ENCODE peak calls at places on chromosomes 4 and X, in six cellular contexts. R is HepG2, Q is K562, Z is H1, A is HCT116, Y is GM12878. W is an unnamed sample. For H3K27me3, the result is how much of the 10 kb centered on the place peaks cover.

GRCh38 chrX:112513154-112513553 is 166.6 kb downstream of the LHFPL1 start:
- DNase-seq in Z (no peak), R (no peak), A (no peak), Q (no peak), Y (no peak), W (peak)

GRCh38 chr4:95524184-95524583 is 24.6 kb downstream of the UNC5C start:
- DNase-seq in A (no peak), R (no peak), Q (no peak), Y (no peak), Z (no peak), W (no peak)

GRCh38 chr4:73692284-73692683 is 48.1 kb upstream of the CXCL8 start:
- DNase-seq in Z (no peak), Q (no peak), Y (no peak), A (no peak), R (no peak), W (no peak)

GRCh38 chr4:83387922-83388676 is 53.5 kb upstream of the HPSE start:
- DNase-seq in A (no peak), Q (peak), Y (no peak), Z (no peak), R (no peak), W (no peak)

GRCh38 chr4:385934-386707 is 48.5 kb downstream of the ZNF141 start:
- DNase-seq in Y (no peak), R (no peak), Z (no peak), A (no peak), Q (no peak), W (peak)

GRCh38 chr4:3062466-3062865 is 11.9 kb downstream of the HTT-AS start:
- DNase-seq in Z (no peak), Q (peak), Y (no peak), A (no peak), R (no peak), W (no peak)

GRCh38 chr4:608236-608635 is 17.1 kb upstream of the PDE6B start:
- DNase-seq in Y (no peak), Q (no peak), Z (no peak), A (no peak), R (no peak), W (no peak)

GRCh38 chrX:16733013-16733412 is 13.6 kb downstream of the SYAP1 start:
- DNase-seq in Z (no peak), Y (no peak), R (no peak), Q (no peak), A (no peak), W (no peak)

GRCh38 chr4:185457136-185457535 is 14.4 kb downstream of the CCDC110 start:
- DNase-seq in Z (no peak), Q (no peak), A (no peak), R (no peak), Y (no peak), W (no peak)

GRCh38 chr4:47068986-47069385 is 37.6 kb downstream of the GABRB1 start:
- DNase-seq in A (no peak), Q (no peak), Y (no peak), Z (no peak), R (no peak), W (no peak)

GRCh38 chrX:154370882-154371770 is 3.3 kb downstream of the FLNA start:
- DNase-seq in Q (peak), R (peak), Z (peak), A (peak), Y (peak), W (peak)

GRCh38 chr4:125319311-125319710 is 4.6 kb downstream of the FAT4 start:
- DNase-seq in R (no peak), Y (no peak), A (no peak), Q (no peak), Z (no peak), W (no peak)

GRCh38 chr4:10647811-10648210 is 36.8 kb downstream of the CLNK start:
- DNase-seq in A (no peak), Z (no peak), R (no peak), Q (no peak), Y (no peak), W (no peak)

GRCh38 chrX:78375894-78376293 is 48.5 kb upstream of the CYSLTR1 start:
- DNase-seq in Q (no peak), R (no peak), Z (no peak), Y (no peak), A (no peak), W (no peak)

GRCh38 chrX:100584636-100585035 is at the start of gene TNMD:
- DNase-seq in R (no peak), Z (no peak), A (no peak), Q (no peak), Y (no peak), W (no peak)

GRCh38 chrX:14027031-14027430 is 2.7 kb downstream of the GEMIN8 start:
- DNase-seq in Q (no peak), R (no peak), Z (no peak), Y (no peak), A (no peak), W (no peak)

GRCh38 chr4:185587444-185588161 is 52.3 kb upstream of the PDLIM3 start:
- DNase-seq in Y (peak), Z (no peak), R (no peak), A (no peak), Q (no peak), W (no peak)

GRCh38 chr4:107247738-107248137 is 211.6 kb upstream of the DKK2 start:
- DNase-seq in A (no peak), R (no peak), Y (no peak), Z (no peak), Q (no peak), W (no peak)

GRCh38 chr4:131540256-131540655 is 1608.8 kb upstream of the PCDH10 start:
- DNase-seq in Z (no peak), A (no peak), R (no peak), Q (no peak), Y (no peak), W (no peak)

GRCh38 chrX:65034641-65035450 is 58.6 kb upstream of the ZC4H2 start:
- DNase-seq in Z (peak), A (peak), Y (no peak), R (peak), Q (peak), W (peak)

GRCh38 chrX:149903889-149904748 is 23.1 kb downstream of the MAGEA8 start:
- DNase-seq in Y (peak), A (no peak), Q (peak), R (peak), Z (no peak), W (no peak)

GRCh38 chr4:92163348-92163747 is 140.4 kb upstream of the GRID2 start:
- DNase-seq in Z (no peak), R (no peak), A (peak), Q (no peak), Y (no peak), W (no peak)

GRCh38 chrX:39065051-39065871 is 264.0 kb downstream of the MID1IP1 start:
- DNase-seq in R (no peak), Y (no peak), Q (no peak), Z (peak), A (no peak), W (peak)

GRCh38 chrX:23752740-23753435 is 9.8 kb upstream of the ACOT9 start:
- DNase-seq in A (no peak), Y (no peak), R (no peak), Q (no peak), Z (no peak), W (no peak)

GRCh38 chr4:64095398-64095797 is 313.9 kb downstream of the TECRL start:
- DNase-seq in Q (no peak), R (no peak), A (no peak), Z (no peak), Y (no peak), W (no peak)

GRCh38 chr4:108130955-108131354 is 37.8 kb downstream of the LEF1 start:
- DNase-seq in Q (no peak), R (no peak), Y (no peak), Z (no peak), A (no peak), W (no peak)

GRCh38 chr4:109185951-109186350 is 116.5 kb downstream of the COL25A1 start:
- DNase-seq in Z (no peak), Y (no peak), Q (no peak), R (no peak), A (no peak), W (no peak)

DNA sequence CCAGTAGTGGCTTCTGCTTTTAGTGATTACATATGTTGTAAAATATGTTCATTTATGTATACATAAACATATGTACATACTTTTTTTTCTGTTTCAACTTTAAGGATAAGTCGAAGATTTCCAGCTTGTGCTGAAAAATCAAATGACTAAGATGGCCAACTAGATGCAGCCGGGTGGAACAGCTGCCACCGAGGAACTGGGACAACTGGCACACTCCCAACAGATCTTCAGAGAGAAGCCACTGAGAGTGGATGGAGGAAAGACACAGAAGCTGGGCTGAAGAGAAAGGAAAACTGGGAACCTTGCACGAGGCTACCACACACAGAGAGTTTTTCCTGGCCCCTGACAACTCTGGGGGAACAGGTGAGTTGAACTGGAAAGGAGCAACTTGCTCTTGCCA is 207.5 kb downstream of the FAM47B start:
- DNase-seq in Y (no peak), Q (no peak), Z (no peak), A (no peak), R (no peak), W (no peak)
- H3K27me3 ChIP-seq in Y (under half), Q (under half), Z (under half), A (under half), R (under half), W (under half)

GRCh38 chr4:114180481-114180880 is 201.0 kb upstream of the ARSJ start:
- DNase-seq in A (peak), Y (no peak), Q (no peak), Z (peak), R (peak), W (peak)

GRCh38 chr4:114187592-114187991 is 208.1 kb upstream of the ARSJ start:
- DNase-seq in R (no peak), Y (no peak), Q (no peak), A (no peak), Z (no peak), W (no peak)

GRCh38 chr4:114184901-114185300 is 205.5 kb upstream of the ARSJ start:
- DNase-seq in Z (no peak), R (no peak), Y (no peak), A (no peak), Q (no peak), W (no peak)
- H3K9ac ChIP-seq in Z (no peak), R (no peak), Y (no peak), A (no peak), Q (no peak), W (no peak)

DNA sequence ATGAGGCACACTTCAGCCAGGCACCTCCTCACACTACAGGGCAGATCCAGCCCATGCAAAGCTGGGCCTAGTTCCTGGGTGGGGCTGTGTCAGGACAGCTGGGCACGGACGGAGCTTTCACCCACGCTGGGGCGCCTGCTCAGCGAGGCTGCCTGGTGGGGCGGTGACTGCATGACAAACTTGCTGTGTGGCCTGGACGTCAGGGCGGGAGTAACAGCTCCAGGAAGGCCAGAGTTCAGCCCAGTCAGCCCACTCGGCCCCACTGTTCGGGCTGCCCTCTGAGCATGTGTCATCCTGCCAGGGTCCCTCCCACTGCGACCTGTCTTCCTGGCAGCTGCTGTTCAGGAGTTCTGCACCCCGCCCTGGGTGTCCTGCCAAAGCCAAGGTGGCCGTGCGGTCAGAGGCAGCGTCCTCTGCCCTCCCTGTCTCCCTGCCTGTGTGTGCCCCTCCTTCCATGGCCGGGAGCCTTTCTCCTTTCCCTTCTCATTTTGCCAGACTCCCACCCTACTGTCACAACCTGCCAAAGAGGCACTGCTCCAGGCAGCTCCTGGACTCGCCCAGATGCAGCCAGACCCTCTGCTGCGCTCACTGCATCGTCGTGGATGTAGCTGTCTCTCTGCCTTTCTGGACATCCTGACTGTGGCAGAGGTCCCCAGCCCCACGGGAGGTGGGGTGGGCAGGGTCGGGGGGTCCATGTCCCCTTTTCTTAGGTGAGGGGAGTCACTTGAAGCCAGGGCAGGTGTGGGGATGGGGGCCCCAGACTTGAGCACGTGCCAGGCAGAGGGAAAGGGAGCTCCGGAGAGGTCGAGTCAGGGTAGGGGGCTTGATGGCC is 33.0 kb upstream of the KIAA0232 start:
- DNase-seq in Q (peak), Z (no peak), Y (no peak), R (peak), A (peak), W (no peak)
- TF ChIP-seq ZNF274 in Q (no peak), Z (no peak), Y (no peak), R (no peak), A (no peak), W (no peak)

GRCh38 chr4:81211956-81212355 is 3.1 kb downstream of the PRKG2 start:
- DNase-seq in Q (no peak), Y (no peak), R (no peak), Z (no peak), A (no peak), W (no peak)

GRCh38 chr4:81214518-81215218 is 354 bp downstream of the PRKG2 start:
- DNase-seq in Y (no peak), Z (no peak), Q (no peak), A (no peak), R (no peak), W (no peak)

GRCh38 chr4:81214144-81214517 is 891 bp downstream of the PRKG2 start:
- DNase-seq in R (no peak), Y (no peak), A (no peak), Q (no peak), Z (no peak), W (no peak)

GRCh38 chr4:81215219-81215892 is at the start of gene PRKG2:
- DNase-seq in Q (no peak), Z (no peak), Y (no peak), R (no peak), A (no peak), W (no peak)

GRCh38 chr4:81213671-81214070 is 1.4 kb downstream of the PRKG2 start:
- DNase-seq in Y (no peak), Z (no peak), R (no peak), A (no peak), Q (no peak), W (no peak)
- H3K27me3 ChIP-seq in Y (under half), Z (under half), R (under half), A (under half), Q (under half), W (half or more)

GRCh38 chr4:98739718-98740117 is 81.3 kb upstream of the TSPAN5 start:
- DNase-seq in A (no peak), Z (no peak), R (no peak), Q (no peak), Y (no peak), W (no peak)
- H3K9ac ChIP-seq in A (no peak), Z (no peak), R (no peak), Q (no peak), Y (no peak), W (no peak)

DNA sequence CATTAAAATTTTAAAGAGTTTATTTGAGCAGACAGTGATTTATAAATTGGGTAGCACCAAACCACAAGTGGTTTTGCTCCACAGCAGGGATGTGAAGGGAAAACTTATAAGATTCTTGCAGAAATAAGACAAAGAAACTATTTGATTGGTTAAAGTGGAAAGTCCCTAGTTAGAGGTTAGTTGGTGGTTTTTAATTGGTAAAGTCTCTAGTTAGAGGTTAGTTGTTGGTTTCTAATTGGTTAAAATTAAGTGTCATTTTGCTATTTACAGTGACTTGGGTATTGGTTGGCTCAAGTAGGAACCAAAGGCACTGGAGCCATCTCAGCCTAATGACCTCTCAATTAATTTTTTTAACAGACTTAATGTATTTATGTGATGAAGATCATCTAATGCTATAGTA is 23.0 kb downstream of the ATG4A start:
- DNase-seq in Y (peak), Q (no peak), A (no peak), R (no peak), Z (no peak), W (no peak)
- TF ChIP-seq ZNF274 in Y (no peak), Q (no peak), A (no peak), R (no peak), Z (no peak), W (no peak)

GRCh38 chr4:80199947-80200346 is 2.6 kb downstream of the PRDM8 start:
- DNase-seq in Y (no peak), Z (no peak), A (no peak), Q (no peak), R (no peak), W (no peak)

GRCh38 chr4:80204433-80204832 is 7.1 kb downstream of the PRDM8 start:
- DNase-seq in R (no peak), Z (no peak), Y (no peak), A (no peak), Q (no peak), W (no peak)

GRCh38 chr4:80202190-80202711 is 4.9 kb downstream of the PRDM8 start:
- DNase-seq in A (no peak), Z (no peak), R (no peak), Q (no peak), Y (no peak), W (no peak)

GRCh38 chr4:80201326-80202151 is 4.2 kb downstream of the PRDM8 start:
- DNase-seq in A (no peak), Q (no peak), Y (no peak), R (no peak), Z (no peak), W (no peak)

DNA sequence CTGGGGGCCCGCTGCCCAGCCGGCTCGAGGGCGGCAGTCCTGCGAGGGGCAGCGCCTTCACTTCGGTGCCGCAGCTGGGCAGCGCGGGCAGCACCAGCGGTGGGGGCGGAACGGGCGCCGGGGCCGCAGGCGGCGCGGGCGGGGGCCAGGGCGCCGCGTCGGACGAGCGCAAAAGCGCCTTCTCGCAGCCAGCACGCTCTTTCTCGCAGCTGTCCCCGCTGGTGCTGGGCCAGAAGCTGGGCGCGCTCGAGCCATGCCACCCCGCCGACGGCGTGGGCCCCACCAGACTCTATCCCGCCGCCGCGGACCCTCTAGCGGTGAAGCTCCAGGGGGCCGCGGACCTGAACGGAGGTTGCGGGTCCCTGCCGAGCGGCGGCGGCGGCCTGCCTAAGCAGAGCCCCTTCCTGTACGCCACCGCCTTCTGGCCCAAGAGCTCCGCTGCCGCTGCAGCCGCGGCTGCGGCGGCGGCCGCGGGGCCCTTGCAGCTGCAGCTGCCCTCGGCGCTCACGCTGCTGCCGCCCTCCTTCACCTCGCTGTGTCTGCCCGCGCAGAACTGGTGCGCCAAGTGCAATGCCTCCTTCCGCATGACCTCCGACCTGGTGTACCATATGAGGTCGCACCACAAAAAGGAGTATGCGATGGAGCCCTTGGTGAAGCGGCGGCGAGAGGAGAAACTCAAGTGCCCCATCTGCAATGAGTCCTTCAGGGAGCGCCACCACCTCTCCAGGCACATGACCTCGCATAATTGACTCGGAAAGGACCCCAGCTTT is 5.7 kb downstream of the PRDM8 start:
- DNase-seq in Q (no peak), Z (no peak), R (no peak), Y (no peak), A (no peak), W (no peak)
- H3K27me3 ChIP-seq in Q (under half), Z (half or more), R (under half), Y (under half), A (under half), W (half or more)

GRCh38 chr4:6680372-6681034 is 13.2 kb upstream of the S100P start:
- DNase-seq in Q (peak), Y (no peak), Z (no peak), R (no peak), A (no peak), W (no peak)

GRCh38 chr4:6674500-6675149 is 19.1 kb upstream of the S100P start:
- DNase-seq in Y (peak), A (peak), Z (no peak), R (peak), Q (peak), W (no peak)

GRCh38 chr4:6673660-6674499 is 19.8 kb upstream of the S100P start:
- DNase-seq in Z (peak), Y (peak), R (peak), A (peak), Q (peak), W (peak)

GRCh38 chr4:6681191-6681590 is 12.5 kb upstream of the S100P start:
- DNase-seq in Q (peak), R (no peak), A (no peak), Y (no peak), Z (no peak), W (no peak)

DNA sequence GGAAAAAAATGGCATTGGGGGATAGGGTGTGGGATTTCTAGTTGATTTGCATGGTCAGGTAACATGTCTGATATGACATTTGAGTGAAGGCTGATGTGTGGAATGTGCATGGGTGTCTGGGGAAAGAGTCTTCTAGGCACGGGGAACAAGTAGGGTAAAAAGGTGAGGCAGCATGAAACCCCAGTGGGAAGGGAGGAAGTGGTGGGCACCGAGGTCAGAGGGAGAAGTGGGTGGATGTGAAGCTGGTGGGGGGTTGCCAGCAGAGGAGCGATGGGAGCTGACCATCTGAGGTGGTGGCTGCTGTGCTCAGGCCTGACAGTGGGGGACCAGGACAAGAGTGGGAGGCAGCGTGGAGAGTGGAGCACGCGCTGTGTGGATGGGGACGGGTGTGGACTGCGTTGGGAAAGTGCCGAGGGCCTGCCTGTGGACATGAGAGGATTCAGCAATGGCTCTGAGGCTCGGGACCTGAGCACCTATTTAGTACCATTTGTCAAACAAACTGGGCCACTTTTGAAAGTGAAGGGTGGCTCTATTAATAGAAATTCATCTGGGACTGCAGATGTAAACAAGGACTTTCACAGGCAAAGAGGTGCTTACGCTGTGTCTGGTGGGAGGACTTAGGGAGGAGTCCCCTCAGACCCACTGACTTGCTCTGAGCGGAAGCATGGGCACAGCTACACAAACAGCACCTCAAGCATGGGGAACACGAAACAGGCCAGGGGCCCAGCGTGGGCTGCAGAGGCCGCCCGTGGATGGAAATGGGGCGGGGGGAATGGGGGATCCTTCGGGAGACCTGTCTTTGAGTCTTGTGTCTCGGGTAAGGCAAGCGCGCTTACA is 16.7 kb upstream of the S100P start:
- DNase-seq in R (no peak), Y (no peak), Q (no peak), Z (no peak), A (no peak), W (no peak)
- H3K9ac ChIP-seq in R (peak), Y (no peak), Q (peak), Z (no peak), A (no peak), W (peak)

W was measured in NT2/D1.